ENCODE peak calls at places on chromosomes 5 and 9, in four cellular contexts. One of them, this sample, is unnamed.

GRCh38 chr9:97570899-97571298 is 62.3 kb downstream of the TSTD2 start:
- DNase-seq in PC-9: no peak
- DNase-seq in bronchial epithelial cell: no peak
- DNase-seq in mammary epithelial cell: no peak
- DNase-seq in this sample: no peak

GRCh38 chr5:93596310-93596675 is 13.3 kb downstream of the NR2F1 start:
- DNase-seq in PC-9: no peak
- DNase-seq in bronchial epithelial cell: no peak
- DNase-seq in mammary epithelial cell: no peak
- DNase-seq in this sample: no peak

GRCh38 chr5:150148408-150148927 is 7.2 kb downstream of the PDGFRB start:
- DNase-seq in PC-9: no peak
- DNase-seq in bronchial epithelial cell: no peak
- DNase-seq in mammary epithelial cell: no peak
- DNase-seq in this sample: no peak

GRCh38 chr5:138336952-138337684 is 948 bp upstream of the FAM53C start:
- DNase-seq in PC-9: peak; percentile 55
- DNase-seq in bronchial epithelial cell: no peak
- DNase-seq in mammary epithelial cell: no peak
- DNase-seq in this sample: peak; percentile 43

GRCh38 chr5:179346401-179346800 is 1.1 kb upstream of the ADAMTS2 start:
- DNase-seq in PC-9: no peak
- DNase-seq in bronchial epithelial cell: no peak
- DNase-seq in mammary epithelial cell: no peak
- DNase-seq in this sample: no peak

GRCh38 chr9:124087226-124087625 is 75.7 kb downstream of the LHX2 start:
- DNase-seq in PC-9: no peak
- DNase-seq in bronchial epithelial cell: no peak
- DNase-seq in mammary epithelial cell: no peak
- DNase-seq in this sample: no peak

GRCh38 chr9:18896531-18897179 is 136.4 kb downstream of the SAXO1 start:
- DNase-seq in PC-9: no peak
- DNase-seq in bronchial epithelial cell: no peak
- DNase-seq in mammary epithelial cell: peak; percentile 30
- DNase-seq in this sample: no peak

GRCh38 chr5:93336330-93337110 is 244.5 kb downstream of the NR2F1-AS1 start:
- DNase-seq in PC-9: no peak
- DNase-seq in bronchial epithelial cell: peak; percentile 21
- DNase-seq in mammary epithelial cell: peak; percentile 44
- DNase-seq in this sample: no peak

GRCh38 chr5:159971931-159972461 is 36.9 kb upstream of the TTC1 start:
- DNase-seq in PC-9: no peak
- DNase-seq in bronchial epithelial cell: no peak
- DNase-seq in mammary epithelial cell: no peak
- DNase-seq in this sample: peak; percentile 23

GRCh38 chr9:29564564-29564963 is 1991.3 kb upstream of the C9orf72 start:
- DNase-seq in PC-9: no peak
- DNase-seq in bronchial epithelial cell: peak; percentile 1
- DNase-seq in mammary epithelial cell: peak; percentile 87
- DNase-seq in this sample: no peak

GRCh38 chr5:148791334-148791667 is 35.1 kb upstream of the ADRB2 start:
- DNase-seq in PC-9: no peak
- DNase-seq in bronchial epithelial cell: peak; percentile 99
- DNase-seq in mammary epithelial cell: peak; percentile 96
- DNase-seq in this sample: no peak

GRCh38 chr5:60916646-60917045 is 28.2 kb downstream of the ERCC8 start:
- DNase-seq in PC-9: no peak
- DNase-seq in bronchial epithelial cell: peak; percentile 41
- DNase-seq in mammary epithelial cell: peak; percentile 10
- DNase-seq in this sample: no peak

GRCh38 chr9:126528111-126528510 is 85.6 kb upstream of the LMX1B start:
- DNase-seq in PC-9: no peak
- DNase-seq in bronchial epithelial cell: no peak
- DNase-seq in mammary epithelial cell: no peak
- DNase-seq in this sample: peak; percentile 80

GRCh38 chr5:140055152-140055551 is 12.1 kb upstream of the NRG2 start:
- DNase-seq in PC-9: no peak
- DNase-seq in bronchial epithelial cell: no peak
- DNase-seq in mammary epithelial cell: no peak
- DNase-seq in this sample: no peak
- H3K27me3 ChIP-seq in PC-9: peaks cover 50% of the 10 kb centered on the region
- H3K27me3 ChIP-seq in bronchial epithelial cell: peaks cover 5% of the 10 kb centered on the region
- H3K27me3 ChIP-seq in mammary epithelial cell: peaks cover 8% of the 10 kb centered on the region
- H3K27me3 ChIP-seq in this sample: no peaks in the 10 kb centered on the region

DNA sequence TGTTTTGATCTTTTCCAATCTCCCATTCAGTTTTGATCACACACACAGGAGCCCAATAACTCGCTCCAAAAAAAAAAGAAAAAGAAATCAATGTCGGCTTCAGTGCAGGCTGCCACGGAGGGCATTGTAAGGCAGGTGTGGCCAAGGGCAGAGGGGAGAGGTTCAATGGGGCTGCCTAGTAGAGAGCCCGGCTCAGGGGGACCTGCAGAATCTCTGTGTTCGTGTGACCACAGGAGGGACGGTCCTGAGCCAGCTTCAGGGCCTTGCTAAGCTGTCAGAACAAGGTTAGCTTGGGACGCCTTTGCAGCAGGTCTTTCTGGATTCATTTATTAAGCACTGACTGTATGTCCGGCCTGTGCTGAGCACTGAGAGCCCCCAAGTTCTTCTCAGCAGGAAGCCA is 22.2 kb downstream of the OLFM1 start:
- DNase-seq in PC-9: no peak
- DNase-seq in bronchial epithelial cell: no peak
- DNase-seq in mammary epithelial cell: no peak
- DNase-seq in this sample: no peak
- H3K27me3 ChIP-seq in PC-9: peaks cover 98% of the 10 kb centered on the region
- H3K27me3 ChIP-seq in bronchial epithelial cell: no peaks in the 10 kb centered on the region
- H3K27me3 ChIP-seq in mammary epithelial cell: no peaks in the 10 kb centered on the region
- H3K27me3 ChIP-seq in this sample: no peaks in the 10 kb centered on the region

GRCh38 chr9:12875216-12875615 is 100.4 kb downstream of the LURAP1L start:
- DNase-seq in PC-9: peak; percentile 52
- DNase-seq in bronchial epithelial cell: peak; percentile 73
- DNase-seq in mammary epithelial cell: no peak
- DNase-seq in this sample: no peak
- H3K27me3 ChIP-seq in PC-9: no peaks in the 10 kb centered on the region
- H3K27me3 ChIP-seq in bronchial epithelial cell: no peaks in the 10 kb centered on the region
- H3K27me3 ChIP-seq in mammary epithelial cell: no peaks in the 10 kb centered on the region
- H3K27me3 ChIP-seq in this sample: no peaks in the 10 kb centered on the region

GRCh38 chr5:1669276-1670155 is 130.1 kb downstream of the MRPL36 start:
- DNase-seq in PC-9: no peak
- DNase-seq in bronchial epithelial cell: no peak
- DNase-seq in mammary epithelial cell: no peak
- DNase-seq in this sample: no peak
- H3K27me3 ChIP-seq in PC-9: peaks cover 90% of the 10 kb centered on the region
- H3K27me3 ChIP-seq in bronchial epithelial cell: peaks cover 21% of the 10 kb centered on the region
- H3K27me3 ChIP-seq in mammary epithelial cell: peaks cover 13% of the 10 kb centered on the region
- H3K27me3 ChIP-seq in this sample: peaks cover 24% of the 10 kb centered on the region

GRCh38 chr5:135030123-135030517 is 3.9 kb downstream of the PITX1 start:
- DNase-seq in PC-9: no peak
- DNase-seq in bronchial epithelial cell: no peak
- DNase-seq in mammary epithelial cell: no peak
- DNase-seq in this sample: no peak
- H3K27me3 ChIP-seq in PC-9: no peaks in the 10 kb centered on the region
- H3K27me3 ChIP-seq in bronchial epithelial cell: no peaks in the 10 kb centered on the region
- H3K27me3 ChIP-seq in mammary epithelial cell: peaks cover 17% of the 10 kb centered on the region
- H3K27me3 ChIP-seq in this sample: peaks cover 86% of the 10 kb centered on the region

DNA sequence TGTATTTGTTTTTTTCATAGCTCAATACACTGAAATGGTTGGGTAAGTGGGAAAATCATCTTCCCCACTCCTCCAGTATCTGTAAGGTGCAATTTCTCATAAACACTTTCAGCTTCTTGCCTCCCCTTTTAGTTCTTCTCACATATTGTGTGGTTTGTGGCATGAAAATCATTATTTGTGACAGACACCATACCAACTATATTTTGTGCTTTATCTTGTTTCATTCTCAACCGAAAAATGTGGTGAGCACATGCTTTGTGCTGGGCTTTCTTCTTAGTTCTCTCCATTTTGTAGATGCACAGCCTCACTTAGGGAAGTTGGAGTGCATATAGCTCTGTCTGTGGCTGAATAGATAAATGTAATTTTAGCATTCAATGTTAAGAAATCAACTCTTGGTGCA is 6.4 kb upstream of the ANXA2R start:
- DNase-seq in PC-9: no peak
- DNase-seq in bronchial epithelial cell: no peak
- DNase-seq in mammary epithelial cell: no peak
- DNase-seq in this sample: no peak
- H3K27me3 ChIP-seq in PC-9: no peaks in the 10 kb centered on the region
- H3K27me3 ChIP-seq in bronchial epithelial cell: no peaks in the 10 kb centered on the region
- H3K27me3 ChIP-seq in mammary epithelial cell: no peaks in the 10 kb centered on the region
- H3K27me3 ChIP-seq in this sample: peaks cover 26% of the 10 kb centered on the region

GRCh38 chr5:135446615-135447014 is 533 bp downstream of the DCANP1 start:
- DNase-seq in PC-9: no peak
- DNase-seq in bronchial epithelial cell: no peak
- DNase-seq in mammary epithelial cell: no peak
- DNase-seq in this sample: no peak
- H3K27me3 ChIP-seq in PC-9: peaks cover 81% of the 10 kb centered on the region
- H3K27me3 ChIP-seq in bronchial epithelial cell: peaks cover 24% of the 10 kb centered on the region
- H3K27me3 ChIP-seq in mammary epithelial cell: peaks cover 2% of the 10 kb centered on the region
- H3K27me3 ChIP-seq in this sample: no peaks in the 10 kb centered on the region